ENCODE peak calls at places on chromosome 16, in four cellular contexts. F is right atrium auricular region; Y is CD4-positive, CD25-positive, alpha-beta regulatory T cell; Q is IMR-90. E is an unnamed sample.
A peak's percentile ranks its signal among the peaks of the same experiment; 100 is the strongest.

GRCh38 chr16:71504901-71505300 is 15.8 kb upstream of the ZNF19 start:
- DNase-seq in F (no peak), Y (no peak), Q (no peak), E (no peak)

GRCh38 chr16:15494231-15494630 is 59.8 kb downstream of the BMERB1 start:
- DNase-seq in F (no peak), Y (no peak), Q (peak; percentile 56), E (no peak)

GRCh38 chr16:26649646-26650045 is 417.1 kb upstream of the C16orf82 start:
- DNase-seq in F (no peak), Y (no peak), Q (no peak), E (no peak)

GRCh38 chr16:85319208-85319983 is 207.1 kb upstream of the CIBAR2 start:
- DNase-seq in F (no peak), Y (no peak), Q (no peak), E (no peak)

GRCh38 chr16:3131755-3132377 is 3.0 kb upstream of the ZNF213 start:
- DNase-seq in F (no peak), Y (no peak), Q (peak; percentile 35), E (no peak)

GRCh38 chr16:1308977-1309885 is at the start of gene UBE2I:
- DNase-seq in F (peak; percentile 98), Y (peak; percentile 99), Q (peak; percentile 97), E (peak; percentile 96)

GRCh38 chr16:75541236-75541635 is 5.3 kb upstream of the CHST5 start:
- DNase-seq in F (no peak), Y (no peak), Q (no peak), E (no peak)

GRCh38 chr16:74999683-75000480 is 1.1 kb downstream of the ZNRF1 start:
- DNase-seq in F (peak; percentile 62), Y (peak; percentile 75), Q (no peak), E (peak; percentile 48)

GRCh38 chr16:82020051-82020450 is 8.8 kb upstream of the SDR42E1 start:
- DNase-seq in F (no peak), Y (no peak), Q (no peak), E (no peak)
- H3K27me3 ChIP-seq in F (no peaks in the 10 kb centered on the region), Y (peaks cover 5% of the 10 kb centered on the region), Q (peaks cover 12% of the 10 kb centered on the region), E (no peaks in the 10 kb centered on the region)

GRCh38 chr16:86479419-86479818 is 30.9 kb upstream of the FOXF1 start:
- DNase-seq in F (no peak), Y (no peak), Q (peak; percentile 64), E (no peak)
- H3K27ac ChIP-seq in F (no peak overlapping the region), Y (no peak overlapping the region), Q (peak overlapping the region; percentile 48), E (no peak overlapping the region)

GRCh38 chr16:67166035-67166882 is 1.7 kb downstream of the HSF4 start:
- DNase-seq in F (no peak), Y (no peak), Q (no peak), E (no peak)
- H3K27me3 ChIP-seq in F (no peaks in the 10 kb centered on the region), Y (peaks cover 15% of the 10 kb centered on the region), Q (peaks cover 24% of the 10 kb centered on the region), E (no peaks in the 10 kb centered on the region)

GRCh38 chr16:89837014-89837546 is 8.8 kb downstream of the SPIRE2 start:
- DNase-seq in F (no peak), Y (no peak), Q (no peak), E (no peak)
- H3K27ac ChIP-seq in F (no peak overlapping the region), Y (no peak overlapping the region), Q (no peak overlapping the region), E (no peak overlapping the region)

DNA sequence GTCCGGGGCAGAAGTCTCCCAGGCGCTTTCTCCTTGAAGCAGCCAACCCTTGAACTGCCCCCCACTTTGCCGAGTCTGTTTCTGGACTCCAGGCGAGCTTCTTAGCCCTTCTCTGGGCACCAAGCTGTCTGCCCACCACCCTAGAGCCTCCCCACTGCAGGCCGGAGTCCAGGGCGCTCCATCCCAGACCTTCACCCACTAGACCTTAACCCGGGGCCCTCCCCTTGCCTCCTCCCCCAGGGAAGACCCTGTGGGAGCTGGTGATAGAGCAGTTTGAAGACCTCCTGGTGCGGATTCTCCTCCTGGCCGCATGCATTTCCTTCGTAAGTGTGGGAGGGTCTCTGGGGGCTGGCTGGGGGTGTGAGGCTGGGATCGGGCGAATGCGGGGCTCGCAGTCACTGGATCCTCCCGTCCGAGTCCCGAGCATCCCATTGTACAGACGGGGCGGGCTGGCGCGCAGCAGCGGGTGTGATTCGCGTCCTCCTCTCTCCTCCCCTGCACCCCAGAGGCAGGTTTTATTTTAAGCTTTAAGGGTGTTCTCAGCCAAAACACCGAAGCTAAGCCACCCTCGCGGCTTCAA is 1.1 kb downstream of the ATP2A1 start:
- DNase-seq in F (no peak), Y (no peak), Q (no peak), E (no peak)
- H3K27me3 ChIP-seq in F (no peaks in the 10 kb centered on the region), Y (no peaks in the 10 kb centered on the region), Q (no peaks in the 10 kb centered on the region), E (no peaks in the 10 kb centered on the region)

DNA sequence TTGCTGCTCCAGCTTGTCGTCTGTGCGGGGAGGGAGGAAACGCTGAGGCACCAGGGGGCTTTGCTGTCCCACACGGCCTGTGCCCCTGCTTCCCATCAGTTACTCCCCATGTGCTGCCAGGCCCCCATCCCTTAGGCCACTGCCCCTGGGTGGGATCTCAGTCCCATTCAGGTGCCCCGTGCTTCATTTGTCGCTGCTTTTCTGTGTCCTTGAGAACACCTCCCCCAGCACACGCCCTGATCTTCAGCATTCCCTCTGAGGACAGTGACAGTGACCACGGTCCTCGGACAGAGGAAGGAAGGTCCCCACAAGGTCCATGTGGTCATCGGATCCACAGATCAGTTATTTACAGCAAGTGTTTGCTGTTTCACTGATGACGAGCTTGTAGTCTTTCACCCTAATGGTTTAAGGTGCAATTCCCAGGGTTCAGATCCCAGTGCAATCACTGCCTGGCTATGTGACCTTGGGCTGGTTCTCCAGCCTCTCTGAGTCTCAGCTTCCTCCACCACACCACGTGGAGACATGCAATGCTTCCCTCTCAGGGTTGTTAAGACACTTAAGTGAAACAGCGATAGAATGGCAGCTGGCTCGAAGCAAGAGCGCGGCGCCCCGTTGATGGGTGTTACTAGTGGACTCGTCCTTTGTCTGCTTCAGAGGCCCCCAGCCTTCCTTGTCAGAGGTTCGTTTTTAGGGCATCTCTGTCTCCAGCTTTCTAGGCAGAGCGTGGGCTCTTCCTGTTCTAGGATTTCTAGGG is 53.2 kb downstream of the PRMT7 start:
- DNase-seq in F (no peak), Y (no peak), Q (peak; percentile 11), E (no peak)
- H3K27ac ChIP-seq in F (no peak overlapping the region), Y (no peak overlapping the region), Q (no peak overlapping the region), E (no peak overlapping the region)

DNA sequence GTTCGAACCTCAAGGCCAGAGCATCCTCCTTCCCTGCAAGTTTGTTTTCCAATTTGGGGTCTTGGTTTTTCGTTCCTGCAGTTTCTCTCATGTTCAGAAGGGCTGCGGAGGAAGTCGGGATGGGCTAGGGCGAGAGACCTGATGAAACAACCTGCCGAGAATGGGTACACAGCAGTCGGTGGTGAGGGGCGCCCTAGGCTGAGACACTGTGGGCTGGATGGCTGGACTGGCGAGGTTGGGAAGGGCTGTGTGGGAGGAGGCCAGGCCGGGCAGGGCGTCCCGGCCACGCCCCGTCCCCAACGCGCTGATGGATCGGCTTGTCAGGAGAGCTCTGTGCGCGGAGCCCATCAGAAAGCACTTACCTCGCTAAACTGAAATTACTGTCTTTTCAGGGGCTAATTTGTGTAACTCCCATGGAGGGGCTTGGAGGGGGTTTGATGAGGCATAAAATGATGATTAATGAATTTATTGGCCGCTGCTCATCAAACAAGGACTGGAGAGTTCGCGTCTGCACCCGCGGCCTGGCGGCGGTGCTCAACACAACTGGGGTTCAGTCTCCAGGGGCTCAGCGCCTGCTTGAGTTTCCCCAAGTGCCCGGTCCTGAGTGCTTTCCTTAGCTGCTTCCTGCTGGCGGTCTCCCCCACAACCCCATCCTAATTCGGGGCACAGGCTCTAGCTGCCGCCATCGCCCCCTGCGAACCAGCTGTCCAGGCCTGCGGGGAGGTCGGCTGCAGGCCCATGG is 9.0 kb downstream of the IRX5 start:
- DNase-seq in F (no peak), Y (no peak), Q (no peak), E (no peak)
- H3K27me3 ChIP-seq in F (peaks cover 39% of the 10 kb centered on the region), Y (peaks cover 28% of the 10 kb centered on the region), Q (peaks cover 77% of the 10 kb centered on the region), E (peaks cover 70% of the 10 kb centered on the region)

GRCh38 chr16:81836279-81837054 is 57.4 kb downstream of the PLCG2 start:
- DNase-seq in F (no peak), Y (no peak), Q (no peak), E (no peak)

GRCh38 chr16:81834868-81835267 is 55.8 kb downstream of the PLCG2 start:
- DNase-seq in F (no peak), Y (no peak), Q (no peak), E (no peak)

GRCh38 chr16:81838794-81839193 is 59.7 kb downstream of the PLCG2 start:
- DNase-seq in F (no peak), Y (no peak), Q (peak; percentile 9), E (no peak)

GRCh38 chr16:81833751-81834150 is 54.7 kb downstream of the PLCG2 start:
- DNase-seq in F (no peak), Y (no peak), Q (no peak), E (no peak)

GRCh38 chr16:81837312-81837748 is 58.2 kb downstream of the PLCG2 start:
- DNase-seq in F (no peak), Y (no peak), Q (no peak), E (no peak)
- H3K27ac ChIP-seq in F (no peak overlapping the region), Y (no peak overlapping the region), Q (no peak overlapping the region), E (no peak overlapping the region)

GRCh38 chr16:179431-179830 is 828 bp upstream of the HBQ1 start:
- DNase-seq in F (no peak), Y (no peak), Q (no peak), E (no peak)
- H3K27me3 ChIP-seq in F (peaks cover 3% of the 10 kb centered on the region), Y (peaks cover 23% of the 10 kb centered on the region), Q (peaks cover 37% of the 10 kb centered on the region), E (peaks cover 51% of the 10 kb centered on the region)

DNA sequence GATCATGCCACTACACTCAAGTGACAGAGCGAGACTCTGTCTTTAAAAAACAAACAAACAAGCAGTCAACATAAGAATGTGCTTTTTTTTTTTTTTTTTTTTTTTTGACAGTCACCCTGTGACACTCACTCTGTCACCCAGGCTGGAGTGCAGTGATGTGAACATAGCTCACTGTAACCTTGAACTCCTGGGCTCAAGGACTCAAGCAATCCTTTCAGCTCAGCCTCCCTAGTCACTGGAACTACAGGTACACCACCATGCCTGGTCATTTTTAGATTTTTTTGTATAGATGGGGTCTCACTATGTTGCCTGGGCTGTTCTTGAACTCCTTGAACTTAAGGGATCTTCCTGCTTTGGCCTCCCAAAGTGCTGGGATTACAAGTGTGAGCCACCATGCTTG is 15.3 kb upstream of the CHP2 start:
- DNase-seq in F (no peak), Y (no peak), Q (no peak), E (no peak)
- H3K27ac ChIP-seq in F (no peak overlapping the region), Y (no peak overlapping the region), Q (no peak overlapping the region), E (no peak overlapping the region)